ENCODE peak calls at places on chromosome 3, in four cellular contexts. H is A549, Z is amniotic epithelial cell, D is H54. P is an unnamed sample.

GRCh38 chr3:88460369-88460768 is 310.6 kb downstream of the C3orf38 start:
- DNase-seq in H (no peak), Z (no peak), D (no peak), P (no peak)

GRCh38 chr3:183210862-183211341 is 42.2 kb upstream of the B3GNT5 start:
- DNase-seq in H (no peak), Z (no peak), D (no peak), P (no peak)

GRCh38 chr3:132187746-132188145 is 129.5 kb upstream of the ACP3 start:
- DNase-seq in H (no peak), Z (no peak), D (no peak), P (no peak)

GRCh38 chr3:53885239-53885638 is 3.3 kb upstream of the ACTR8 start:
- DNase-seq in H (peak), Z (no peak), D (no peak), P (no peak)

GRCh38 chr3:150682819-150683218 is 20.9 kb downstream of the ERICH6 start:
- DNase-seq in H (no peak), Z (no peak), D (no peak), P (no peak)

GRCh38 chr3:13229291-13229949 is 156.2 kb upstream of the IQSEC1 start:
- DNase-seq in H (peak), Z (no peak), D (no peak), P (peak)

GRCh38 chr3:49602877-49603411 is 48.7 kb downstream of the BSN start:
- DNase-seq in H (no peak), Z (no peak), D (no peak), P (no peak)

GRCh38 chr3:5212625-5213573 is 25.4 kb downstream of the EDEM1 start:
- DNase-seq in H (no peak), Z (no peak), D (no peak), P (no peak)

GRCh38 chr3:18556001-18556408 is 130.9 kb upstream of the SATB1 start:
- DNase-seq in H (no peak), Z (no peak), D (no peak), P (no peak)

GRCh38 chr3:101513419-101513986 is 491 bp upstream of the SENP7 start:
- DNase-seq in H (no peak), Z (no peak), D (peak), P (peak)

GRCh38 chr3:112779558-112780480 is 66.8 kb downstream of the CD200R1L start:
- DNase-seq in H (peak), Z (no peak), D (no peak), P (no peak)

GRCh38 chr3:181075098-181075497 is 85.6 kb upstream of the DNAJC19 start:
- DNase-seq in H (no peak), Z (no peak), D (no peak), P (no peak)

GRCh38 chr3:23004971-23005370 is 198.2 kb upstream of the UBE2E2 start:
- DNase-seq in H (peak), Z (peak), D (peak), P (peak)

GRCh38 chr3:71511037-71511436 is 72.5 kb downstream of the FOXP1 start:
- DNase-seq in H (peak), Z (peak), D (peak), P (no peak)

GRCh38 chr3:27939940-27940339 is 217.8 kb upstream of the EOMES start:
- DNase-seq in H (no peak), Z (no peak), D (peak), P (no peak)

GRCh38 chr3:11059090-11059798 is 66.7 kb downstream of the SLC6A1 start:
- DNase-seq in H (peak), Z (peak), D (peak), P (peak)

GRCh38 chr3:163056874-163057497 is 1560.4 kb downstream of the OTOL1 start:
- DNase-seq in H (peak), Z (peak), D (no peak), P (peak)

GRCh38 chr3:124078978-124079911 is 87.3 kb upstream of the ROPN1 start:
- DNase-seq in H (peak), Z (peak), D (peak), P (no peak)

GRCh38 chr3:98746882-98747281 is 16.3 kb upstream of the ST3GAL6 start:
- DNase-seq in H (no peak), Z (peak), D (no peak), P (no peak)

GRCh38 chr3:187456268-187456667 is 88.1 kb downstream of the RTP4 start:
- DNase-seq in H (no peak), Z (no peak), D (no peak), P (no peak)